ENCODE peak calls at places on chromosomes 4 and X, in six cellular contexts. G, X, T, C, K and I are unnamed samples.

GRCh38 chr4:142452132-142452855 is 393.8 kb downstream of the INPP4B start:
- DNase-seq in G (no peak), X (no peak), T (no peak), C (peak; percentile 44), K (no peak), I (no peak)

GRCh38 chr4:86441175-86441960 is 81.5 kb upstream of the MAPK10 start:
- DNase-seq in G (no peak), X (no peak), T (no peak), C (peak; percentile 76), K (no peak), I (peak; percentile 8)

GRCh38 chrX:1248381-1249061 is 20.1 kb upstream of the CSF2RA start:
- DNase-seq in G (peak; percentile 84), X (peak; percentile 66), T (no peak), C (no peak), K (no peak), I (no peak)

GRCh38 chrX:20116087-20116574 is 576 bp downstream of the MAP7D2 start:
- DNase-seq in G (no peak), X (no peak), T (no peak), C (no peak), K (no peak), I (no peak)

GRCh38 chr4:11301075-11301660 is 127.5 kb downstream of the HS3ST1 start:
- DNase-seq in G (no peak), X (no peak), T (no peak), C (no peak), K (no peak), I (no peak)

GRCh38 chr4:122117743-122118142 is 34.4 kb upstream of the BLTP1 start:
- DNase-seq in G (no peak), X (no peak), T (no peak), C (no peak), K (no peak), I (no peak)

GRCh38 chr4:78951862-78952472 is 12.7 kb upstream of the PAQR3 start:
- DNase-seq in G (peak; percentile 64), X (peak; percentile 23), T (no peak), C (peak; percentile 61), K (no peak), I (peak; percentile 23)

GRCh38 chr4:25635501-25635900 is 20.1 kb upstream of the SLC34A2 start:
- DNase-seq in G (no peak), X (no peak), T (no peak), C (peak; percentile 80), K (no peak), I (no peak)

GRCh38 chr4:76090241-76090691 is 15.8 kb downstream of the ART3 start:
- DNase-seq in G (no peak), X (no peak), T (no peak), C (no peak), K (no peak), I (no peak)

GRCh38 chr4:103915224-103915869 is 195.6 kb upstream of the TACR3 start:
- DNase-seq in G (peak; percentile 32), X (peak; percentile 31), T (no peak), C (peak; percentile 25), K (no peak), I (peak; percentile 7)

GRCh38 chr4:87912164-87913004 is 63.1 kb upstream of the SPP1 start:
- DNase-seq in G (no peak), X (no peak), T (no peak), C (no peak), K (no peak), I (no peak)

GRCh38 chrX:50206753-50207152 is 2.2 kb downstream of the CCNB3 start:
- DNase-seq in G (no peak), X (no peak), T (no peak), C (no peak), K (no peak), I (no peak)

GRCh38 chr4:118279920-118280432 is 72.8 kb downstream of the PRSS12 start:
- DNase-seq in G (no peak), X (no peak), T (no peak), C (no peak), K (no peak), I (no peak)

GRCh38 chr4:111013846-111014245 is 391.0 kb upstream of the PITX2 start:
- DNase-seq in G (no peak), X (no peak), T (no peak), C (no peak), K (no peak), I (no peak)

GRCh38 chr4:1055721-1056590 is 44.5 kb downstream of the FGFRL1 start:
- DNase-seq in G (no peak), X (no peak), T (no peak), C (no peak), K (peak; percentile 68), I (no peak)

GRCh38 chrX:47321978-47322377 is 48.4 kb upstream of the ZNF157 start:
- DNase-seq in G (no peak), X (no peak), T (no peak), C (no peak), K (no peak), I (no peak)

GRCh38 chr4:178599521-178599920 is 1157.3 kb upstream of the AGA start:
- DNase-seq in G (peak; percentile 31), X (peak; percentile 1), T (no peak), C (peak; percentile 32), K (no peak), I (no peak)

GRCh38 chrX:49850028-49850427 is 20.9 kb downstream of the PAGE4 start:
- DNase-seq in G (no peak), X (no peak), T (no peak), C (no peak), K (no peak), I (no peak)

GRCh38 chr4:61648264-61648663 is 448.1 kb downstream of the ADGRL3 start:
- DNase-seq in G (no peak), X (no peak), T (no peak), C (no peak), K (no peak), I (no peak)
- H3K4me3 ChIP-seq in G (no peak overlapping the region), X (no peak overlapping the region), T (no peak overlapping the region), C (no peak overlapping the region), K (no peak overlapping the region), I (no peak overlapping the region)

DNA sequence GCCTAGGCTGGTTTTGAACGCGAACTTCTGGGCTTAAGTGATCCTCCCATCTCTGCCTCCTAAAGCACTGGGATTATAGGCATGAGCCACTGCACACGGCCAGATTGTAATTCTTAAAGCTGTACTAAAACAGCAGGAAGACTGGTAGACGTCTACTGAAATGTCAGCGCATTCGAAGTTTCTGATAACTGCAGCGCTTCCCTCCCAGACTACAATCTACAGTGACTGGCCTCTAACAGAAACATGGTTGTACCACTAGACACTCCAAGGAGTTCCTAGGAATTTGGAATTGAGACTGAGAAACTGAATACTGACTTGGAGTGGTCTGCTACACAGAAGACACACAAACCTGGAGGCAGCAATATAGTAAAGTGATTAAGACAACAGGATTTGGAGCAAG is 997 bp downstream of the HELQ start:
- DNase-seq in G (peak; percentile 13), X (peak; percentile 1), T (no peak), C (no peak), K (no peak), I (no peak)
- H3K27ac ChIP-seq in G (peak overlapping the region; percentile 98), X (peak overlapping the region; percentile 89), T (peak overlapping the region; percentile 98), C (no peak overlapping the region), K (peak overlapping the region; percentile 97), I (no peak overlapping the region)

DNA sequence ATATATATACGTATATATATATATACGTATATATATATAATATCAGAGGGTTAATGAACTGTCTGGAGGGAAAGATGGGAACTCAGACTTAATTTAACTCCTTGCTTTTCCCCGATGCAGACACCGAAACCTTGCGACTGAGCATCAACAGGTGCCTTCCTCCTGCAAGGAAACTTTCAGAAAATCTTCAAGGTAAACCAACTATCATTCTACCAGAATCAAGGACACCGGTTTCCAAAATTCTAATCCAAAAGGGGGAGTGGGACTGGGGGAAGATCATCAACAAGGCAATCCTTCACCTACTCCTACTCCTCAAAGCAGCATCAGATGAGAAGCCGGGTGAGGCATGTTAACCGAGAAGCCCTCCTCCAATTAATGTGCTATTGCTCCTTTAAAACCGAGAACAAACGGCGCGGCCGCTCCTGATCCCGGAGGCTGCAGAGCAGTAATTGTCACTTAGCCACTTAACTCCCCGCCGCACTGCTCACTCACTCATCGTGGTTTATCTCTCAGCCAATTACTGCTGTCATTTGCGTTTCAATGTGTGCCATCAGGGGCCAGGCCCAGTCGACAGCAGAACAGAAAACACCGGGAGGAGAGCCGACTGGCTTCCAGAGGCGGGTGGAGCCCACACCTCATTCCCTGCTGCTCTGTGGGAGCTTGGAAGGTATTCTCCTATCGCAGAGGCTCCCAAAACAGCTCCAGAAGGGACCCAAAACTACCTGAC is 61.7 kb downstream of the MAML3 start:
- DNase-seq in G (peak; percentile 94), X (peak; percentile 85), T (no peak), C (peak; percentile 30), K (no peak), I (peak; percentile 53)
- H3K4me3 ChIP-seq in G (no peak overlapping the region), X (peak overlapping the region; percentile 30), T (peak overlapping the region; percentile 51), C (peak overlapping the region; percentile 60), K (peak overlapping the region; percentile 40), I (peak overlapping the region; percentile 0)

GRCh38 chr4:26879805-26880204 is 19.2 kb downstream of the STIM2 start:
- DNase-seq in G (no peak), X (no peak), T (no peak), C (no peak), K (no peak), I (no peak)

GRCh38 chr4:26887809-26888208 is 27.2 kb downstream of the STIM2 start:
- DNase-seq in G (no peak), X (no peak), T (no peak), C (no peak), K (no peak), I (no peak)

GRCh38 chr4:26887143-26887542 is 26.5 kb downstream of the STIM2 start:
- DNase-seq in G (no peak), X (no peak), T (no peak), C (no peak), K (no peak), I (no peak)

GRCh38 chr4:26885912-26886274 is 25.3 kb downstream of the STIM2 start:
- DNase-seq in G (no peak), X (no peak), T (no peak), C (no peak), K (no peak), I (no peak)

GRCh38 chr4:26884486-26884988 is 23.9 kb downstream of the STIM2 start:
- DNase-seq in G (peak; percentile 20), X (no peak), T (no peak), C (no peak), K (no peak), I (no peak)
- H3K27ac ChIP-seq in G (peak overlapping the region; percentile 14), X (no peak overlapping the region), T (no peak overlapping the region), C (no peak overlapping the region), K (no peak overlapping the region), I (no peak overlapping the region)

GRCh38 chr4:140157341-140157740 is 3.4 kb upstream of the MAML3 start:
- DNase-seq in G (no peak), X (no peak), T (no peak), C (peak; percentile 24), K (no peak), I (no peak)

GRCh38 chr4:140154572-140154891 is 548 bp upstream of the MAML3 start:
- DNase-seq in G (no peak), X (no peak), T (no peak), C (no peak), K (no peak), I (no peak)

GRCh38 chr4:140153744-140154571 is at the start of gene MAML3:
- DNase-seq in G (peak; percentile 98), X (peak; percentile 98), T (peak; percentile 86), C (peak; percentile 87), K (peak; percentile 96), I (peak; percentile 95)

GRCh38 chr4:140158234-140159030 is 4.4 kb upstream of the MAML3 start:
- DNase-seq in G (no peak), X (no peak), T (no peak), C (peak; percentile 26), K (no peak), I (no peak)

GRCh38 chr4:140156529-140157171 is 2.7 kb upstream of the MAML3 start:
- DNase-seq in G (no peak), X (no peak), T (no peak), C (no peak), K (no peak), I (no peak)
- H3K4me3 ChIP-seq in G (no peak overlapping the region), X (no peak overlapping the region), T (no peak overlapping the region), C (no peak overlapping the region), K (no peak overlapping the region), I (no peak overlapping the region)